ENCODE peak calls at places on chromosomes 12 and 14, in eight cellular contexts. One of them, this sample, is unnamed.

GRCh38 chr12:117863004-117863709 is 105.6 kb downstream of the KSR2 start:
- DNase-seq in Peyer's patch: no peak
- DNase-seq in HFFc6: peak; percentile 66
- DNase-seq in AG04449: no peak
- DNase-seq in GM12865: no peak
- DNase-seq in H9: no peak
- DNase-seq in uterus: no peak
- DNase-seq in fibroblast of lung: peak; percentile 16
- DNase-seq in this sample: no peak

GRCh38 chr12:75658826-75659823 is 147.7 kb upstream of the KRR1 start:
- DNase-seq in HFFc6: peak; percentile 81
- DNase-seq in Peyer's patch: no peak
- DNase-seq in H9: no peak
- DNase-seq in GM12865: no peak
- DNase-seq in fibroblast of lung: peak; percentile 92
- DNase-seq in AG04449: no peak
- DNase-seq in uterus: peak; percentile 57
- DNase-seq in this sample: no peak

GRCh38 chr12:10867381-10867780 is 16.7 kb downstream of the PRH1 start:
- DNase-seq in AG04449: no peak
- DNase-seq in H9: no peak
- DNase-seq in fibroblast of lung: no peak
- DNase-seq in HFFc6: no peak
- DNase-seq in GM12865: no peak
- DNase-seq in uterus: no peak
- DNase-seq in Peyer's patch: no peak
- DNase-seq in this sample: no peak

GRCh38 chr12:86950043-86950838 is 694.0 kb upstream of the MGAT4C start:
- DNase-seq in HFFc6: no peak
- DNase-seq in uterus: no peak
- DNase-seq in fibroblast of lung: no peak
- DNase-seq in AG04449: no peak
- DNase-seq in H9: no peak
- DNase-seq in Peyer's patch: no peak
- DNase-seq in GM12865: no peak
- DNase-seq in this sample: no peak

GRCh38 chr12:32736445-32736844 is 19.3 kb downstream of the YARS2 start:
- DNase-seq in Peyer's patch: no peak
- DNase-seq in H9: no peak
- DNase-seq in HFFc6: no peak
- DNase-seq in uterus: no peak
- DNase-seq in GM12865: no peak
- DNase-seq in fibroblast of lung: no peak
- DNase-seq in AG04449: no peak
- DNase-seq in this sample: no peak

GRCh38 chr14:28609228-28609828 is 157.3 kb upstream of the FOXG1 start:
- DNase-seq in HFFc6: peak; percentile 13
- DNase-seq in fibroblast of lung: peak; percentile 56
- DNase-seq in uterus: no peak
- DNase-seq in AG04449: peak; percentile 7
- DNase-seq in Peyer's patch: no peak
- DNase-seq in H9: peak; percentile 43
- DNase-seq in GM12865: peak; percentile 41
- DNase-seq in this sample: no peak

GRCh38 chr12:30345735-30346445 is 349.8 kb downstream of the IPO8 start:
- DNase-seq in Peyer's patch: no peak
- DNase-seq in uterus: no peak
- DNase-seq in fibroblast of lung: peak; percentile 14
- DNase-seq in AG04449: no peak
- DNase-seq in HFFc6: no peak
- DNase-seq in H9: no peak
- DNase-seq in GM12865: no peak
- DNase-seq in this sample: no peak

GRCh38 chr12:4148418-4149056 is 125.0 kb upstream of the CCND2 start:
- DNase-seq in AG04449: no peak
- DNase-seq in GM12865: peak; percentile 90
- DNase-seq in Peyer's patch: peak; percentile 89
- DNase-seq in HFFc6: no peak
- DNase-seq in fibroblast of lung: no peak
- DNase-seq in uterus: no peak
- DNase-seq in H9: no peak
- DNase-seq in this sample: no peak

GRCh38 chr14:80223696-80224465 is 12.6 kb upstream of the DIO2 start:
- DNase-seq in H9: no peak
- DNase-seq in AG04449: no peak
- DNase-seq in uterus: no peak
- DNase-seq in Peyer's patch: no peak
- DNase-seq in fibroblast of lung: peak; percentile 63
- DNase-seq in HFFc6: no peak
- DNase-seq in GM12865: no peak
- DNase-seq in this sample: no peak

GRCh38 chr14:104436047-104436531 is 143.5 kb upstream of the C14orf180 start:
- DNase-seq in uterus: no peak
- DNase-seq in AG04449: no peak
- DNase-seq in H9: peak; percentile 75
- DNase-seq in GM12865: no peak
- DNase-seq in fibroblast of lung: peak; percentile 17
- DNase-seq in Peyer's patch: no peak
- DNase-seq in HFFc6: no peak
- DNase-seq in this sample: no peak

GRCh38 chr14:28875937-28876910 is 109.6 kb downstream of the FOXG1 start:
- DNase-seq in AG04449: no peak
- DNase-seq in H9: no peak
- DNase-seq in uterus: no peak
- DNase-seq in fibroblast of lung: no peak
- DNase-seq in HFFc6: no peak
- DNase-seq in GM12865: no peak
- DNase-seq in Peyer's patch: no peak
- DNase-seq in this sample: no peak

GRCh38 chr14:96225745-96226151 is 21.1 kb downstream of the BDKRB2 start:
- DNase-seq in fibroblast of lung: peak; percentile 83
- DNase-seq in GM12865: no peak
- DNase-seq in AG04449: peak; percentile 21
- DNase-seq in uterus: peak; percentile 44
- DNase-seq in H9: peak; percentile 87
- DNase-seq in HFFc6: peak; percentile 59
- DNase-seq in Peyer's patch: no peak
- DNase-seq in this sample: no peak

GRCh38 chr14:84707830-84708229 is 822.1 kb upstream of the FLRT2 start:
- DNase-seq in HFFc6: no peak
- DNase-seq in GM12865: no peak
- DNase-seq in fibroblast of lung: no peak
- DNase-seq in H9: no peak
- DNase-seq in Peyer's patch: no peak
- DNase-seq in AG04449: no peak
- DNase-seq in uterus: no peak
- DNase-seq in this sample: no peak

GRCh38 chr12:104649913-104650312 is 193.2 kb downstream of the CHST11 start:
- DNase-seq in Peyer's patch: no peak
- DNase-seq in AG04449: no peak
- DNase-seq in HFFc6: no peak
- DNase-seq in H9: no peak
- DNase-seq in fibroblast of lung: no peak
- DNase-seq in uterus: no peak
- DNase-seq in GM12865: no peak
- DNase-seq in this sample: no peak

GRCh38 chr14:98605043-98605442 is 667.0 kb downstream of the BCL11B start:
- DNase-seq in fibroblast of lung: no peak
- DNase-seq in uterus: no peak
- DNase-seq in HFFc6: no peak
- DNase-seq in Peyer's patch: no peak
- DNase-seq in AG04449: no peak
- DNase-seq in H9: no peak
- DNase-seq in GM12865: no peak
- DNase-seq in this sample: no peak
- TF ChIP-seq CTCF in fibroblast of lung: no peak
- TF ChIP-seq CTCF in uterus: no peak
- TF ChIP-seq CTCF in HFFc6: no peak
- TF ChIP-seq CTCF in Peyer's patch: no peak
- TF ChIP-seq CTCF in AG04449: no peak
- TF ChIP-seq CTCF in H9: peak; percentile 37
- TF ChIP-seq CTCF in GM12865: no peak
- TF ChIP-seq CTCF in this sample: no peak

GRCh38 chr12:53224268-53224896 is 7.6 kb downstream of the RARG start:
- DNase-seq in H9: peak; percentile 95
- DNase-seq in HFFc6: no peak
- DNase-seq in fibroblast of lung: no peak
- DNase-seq in Peyer's patch: no peak
- DNase-seq in AG04449: no peak
- DNase-seq in GM12865: no peak
- DNase-seq in uterus: no peak
- DNase-seq in this sample: no peak
- TF ChIP-seq CTCF in H9: peak; percentile 69
- TF ChIP-seq CTCF in HFFc6: peak; percentile 59
- TF ChIP-seq CTCF in fibroblast of lung: peak; percentile 32
- TF ChIP-seq CTCF in Peyer's patch: no peak
- TF ChIP-seq CTCF in AG04449: peak; percentile 22
- TF ChIP-seq CTCF in GM12865: no peak
- TF ChIP-seq CTCF in uterus: peak; percentile 18
- TF ChIP-seq CTCF in this sample: no peak

DNA sequence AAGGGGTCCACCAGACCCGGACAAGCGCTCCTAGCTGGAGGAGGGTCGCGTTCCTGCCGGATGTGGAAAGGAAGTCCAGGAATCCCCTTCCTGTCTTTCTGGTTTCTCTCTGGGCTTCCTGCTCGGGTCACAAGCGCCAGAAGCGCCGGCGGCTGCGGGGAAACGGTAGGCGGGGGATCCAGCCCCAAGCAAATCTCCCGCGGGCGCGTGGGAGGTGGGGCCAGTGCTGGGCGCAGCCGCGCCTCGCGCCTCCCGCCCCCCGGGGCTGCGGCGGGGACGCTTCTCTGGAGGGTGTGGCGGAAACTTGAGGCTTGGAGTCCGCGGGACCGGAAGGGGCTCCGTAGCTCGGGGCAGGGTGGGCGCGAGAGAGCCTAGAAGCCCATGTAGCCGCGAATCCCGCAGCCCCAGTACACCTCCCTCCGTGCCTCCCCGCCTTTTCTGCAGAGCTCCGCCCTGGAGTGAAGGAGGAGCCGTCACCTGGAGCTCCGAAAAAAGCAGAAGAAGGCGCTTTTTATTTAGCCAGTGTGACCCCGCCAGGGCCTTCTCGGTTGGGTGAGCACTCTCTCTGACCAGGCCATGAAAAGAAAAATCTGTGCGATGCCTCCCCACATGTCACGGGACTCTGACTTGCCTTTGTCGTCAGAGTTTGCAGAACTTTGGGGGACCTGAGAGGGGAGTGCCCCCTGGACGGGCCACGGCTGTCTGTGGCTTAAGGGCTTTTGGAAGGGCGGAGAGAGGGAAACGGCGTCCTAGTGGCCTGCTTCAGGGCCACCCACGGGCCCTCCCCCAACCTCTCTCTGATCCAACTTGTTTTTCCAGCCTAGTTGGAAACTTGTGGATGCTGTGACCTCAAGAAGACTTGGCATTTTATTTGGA is 21.4 kb upstream of the CLEC2D start:
- DNase-seq in Peyer's patch: peak; percentile 94
- DNase-seq in AG04449: no peak
- DNase-seq in HFFc6: peak; percentile 52
- DNase-seq in H9: peak; percentile 85
- DNase-seq in GM12865: peak; percentile 96
- DNase-seq in fibroblast of lung: peak; percentile 83
- DNase-seq in uterus: peak; percentile 79
- DNase-seq in this sample: peak; percentile 61
- TF ChIP-seq CTCF in Peyer's patch: no peak
- TF ChIP-seq CTCF in AG04449: no peak
- TF ChIP-seq CTCF in HFFc6: no peak
- TF ChIP-seq CTCF in H9: no peak
- TF ChIP-seq CTCF in GM12865: no peak
- TF ChIP-seq CTCF in fibroblast of lung: no peak
- TF ChIP-seq CTCF in uterus: no peak
- TF ChIP-seq CTCF in this sample: no peak

DNA sequence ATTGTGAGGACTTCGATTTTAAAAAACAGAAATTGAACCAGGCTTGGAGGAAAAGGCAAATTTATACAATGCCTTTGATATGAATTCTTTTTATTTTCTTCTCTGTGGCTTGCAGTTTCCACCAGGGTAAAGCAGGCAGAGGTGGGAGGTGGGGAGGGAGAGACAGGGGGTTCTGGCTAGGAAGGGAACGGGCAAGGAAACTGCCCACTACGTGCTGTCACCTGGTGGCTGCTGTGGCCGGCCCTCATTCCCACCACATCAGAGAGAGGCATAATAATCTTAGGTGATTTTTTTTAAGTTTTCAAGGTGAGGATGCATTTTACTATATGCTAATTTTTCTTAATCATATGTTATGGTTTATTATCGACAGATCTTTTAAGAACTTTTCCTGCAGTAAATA is 145.8 kb downstream of the CACNA1C start:
- DNase-seq in HFFc6: no peak
- DNase-seq in uterus: no peak
- DNase-seq in AG04449: no peak
- DNase-seq in GM12865: no peak
- DNase-seq in fibroblast of lung: no peak
- DNase-seq in Peyer's patch: no peak
- DNase-seq in H9: peak; percentile 64
- DNase-seq in this sample: no peak
- TF ChIP-seq CTCF in HFFc6: no peak
- TF ChIP-seq CTCF in uterus: no peak
- TF ChIP-seq CTCF in AG04449: no peak
- TF ChIP-seq CTCF in GM12865: no peak
- TF ChIP-seq CTCF in fibroblast of lung: no peak
- TF ChIP-seq CTCF in Peyer's patch: no peak
- TF ChIP-seq CTCF in H9: peak; percentile 20
- TF ChIP-seq CTCF in this sample: no peak

GRCh38 chr12:2834581-2835491 is at the start of gene NRIP2:
- DNase-seq in fibroblast of lung: peak; percentile 63
- DNase-seq in uterus: peak; percentile 63
- DNase-seq in H9: no peak
- DNase-seq in HFFc6: no peak
- DNase-seq in Peyer's patch: no peak
- DNase-seq in GM12865: no peak
- DNase-seq in AG04449: no peak
- DNase-seq in this sample: no peak
- TF ChIP-seq CTCF in fibroblast of lung: peak; percentile 44
- TF ChIP-seq CTCF in uterus: peak; percentile 22
- TF ChIP-seq CTCF in H9: no peak
- TF ChIP-seq CTCF in HFFc6: no peak
- TF ChIP-seq CTCF in Peyer's patch: no peak
- TF ChIP-seq CTCF in GM12865: no peak
- TF ChIP-seq CTCF in AG04449: no peak
- TF ChIP-seq CTCF in this sample: no peak

This sample was measured in D721Med.